ENCODE peak calls at places on chromosomes 7 and 10, in six cellular contexts. K is RWPE1; J is stimulated activated naive CD4-positive, alpha-beta T cell; L is transverse colon; R is HCT116; P is progenitor cell of endocrine pancreas. F is an unnamed sample.

GRCh38 chr10:31149835-31150512 is 118.3 kb upstream of the ZNF438 start:
- DNase-seq in K (no peak), J (no peak), L (no peak), R (no peak), P (no peak), F (no peak)

GRCh38 chr10:21753497-21754270 is 219.7 kb downstream of the MLLT10 start:
- DNase-seq in K (no peak), J (no peak), L (no peak), R (no peak), P (no peak), F (no peak)

GRCh38 chr7:17010637-17011300 is 129.0 kb upstream of the AGR3 start:
- DNase-seq in K (no peak), J (no peak), L (no peak), R (no peak), P (no peak), F (no peak)

GRCh38 chr10:117553171-117553814 is 10.7 kb downstream of the EMX2 start:
- DNase-seq in K (no peak), J (no peak), L (no peak), R (no peak), P (no peak), F (no peak)

GRCh38 chr10:29946953-29947700 is 112.3 kb downstream of the JCAD start:
- DNase-seq in K (peak), J (no peak), L (no peak), R (no peak), P (no peak), F (peak)

GRCh38 chr10:132363921-132364593 is 32.1 kb downstream of the LRRC27 start:
- DNase-seq in K (no peak), J (peak), L (no peak), R (no peak), P (no peak), F (no peak)

GRCh38 chr7:12089951-12090756 is 120.9 kb upstream of the TMEM106B start:
- DNase-seq in K (no peak), J (no peak), L (no peak), R (no peak), P (no peak), F (no peak)

GRCh38 chr10:69056536-69057260 is 31.2 kb upstream of the SRGN start:
- DNase-seq in K (no peak), J (no peak), L (no peak), R (no peak), P (no peak), F (no peak)

GRCh38 chr7:2104107-2104710 is 128.5 kb downstream of the MAD1L1 start:
- DNase-seq in K (no peak), J (peak), L (peak), R (peak), P (peak), F (peak)

GRCh38 chr10:14757394-14757793 is 17.3 kb downstream of the FAM107B start:
- DNase-seq in K (no peak), J (no peak), L (no peak), R (no peak), P (no peak), F (no peak)

GRCh38 chr7:84021292-84021898 is 173.2 kb downstream of the SEMA3A start:
- DNase-seq in K (no peak), J (no peak), L (no peak), R (no peak), P (no peak), F (no peak)

GRCh38 chr10:25890995-25891394 is 43.0 kb upstream of the MYO3A start:
- DNase-seq in K (no peak), J (no peak), L (no peak), R (no peak), P (no peak), F (no peak)

GRCh38 chr10:17229967-17230682 is 2.1 kb downstream of the VIM start:
- DNase-seq in K (peak), J (peak), L (peak), R (peak), P (peak), F (peak)

GRCh38 chr10:20768849-20769248 is 128.3 kb downstream of the NEBL start:
- DNase-seq in K (peak), J (no peak), L (no peak), R (no peak), P (no peak), F (no peak)

GRCh38 chr10:287029-287428 is 151.8 kb downstream of the ZMYND11 start:
- DNase-seq in K (no peak), J (no peak), L (no peak), R (no peak), P (no peak), F (no peak)

GRCh38 chr10:72557362-72557761 is 68.5 kb downstream of the MICU1 start:
- DNase-seq in K (no peak), J (no peak), L (no peak), R (no peak), P (no peak), F (no peak)

GRCh38 chr7:133836666-133837065 is 290.5 kb upstream of the LRGUK start:
- DNase-seq in K (no peak), J (no peak), L (no peak), R (no peak), P (no peak), F (no peak)

GRCh38 chr10:4267084-4267774 is 482.2 kb upstream of the KLF6 start:
- DNase-seq in K (no peak), J (no peak), L (peak), R (peak), P (no peak), F (no peak)

GRCh38 chr7:80347173-80347572 is 164.7 kb downstream of the GNAT3 start:
- DNase-seq in K (no peak), J (no peak), L (no peak), R (no peak), P (no peak), F (no peak)

GRCh38 chr10:50395279-50395678 is 144.0 kb upstream of the ASAH2 start:
- DNase-seq in K (peak), J (no peak), L (no peak), R (no peak), P (no peak), F (no peak)

GRCh38 chr10:62597226-62597625 is 207.3 kb upstream of the ADO start:
- DNase-seq in K (no peak), J (no peak), L (no peak), R (no peak), P (no peak), F (no peak)

GRCh38 chr7:136911362-136911761 is 42.9 kb downstream of the CHRM2 start:
- DNase-seq in K (no peak), J (no peak), L (no peak), R (no peak), P (no peak), F (no peak)

GRCh38 chr7:66255533-66256100 is 50.5 kb downstream of the TPST1 start:
- DNase-seq in K (peak), J (no peak), L (no peak), R (no peak), P (no peak), F (no peak)

GRCh38 chr7:96330193-96330592 is 8.3 kb upstream of the SLC25A13 start:
- DNase-seq in K (peak), J (no peak), L (no peak), R (no peak), P (no peak), F (no peak)

GRCh38 chr10:118712930-118713634 is 41.7 kb downstream of the CACUL1 start:
- DNase-seq in K (no peak), J (no peak), L (no peak), R (no peak), P (no peak), F (no peak)

GRCh38 chr7:6640246-6640721 is 3.2 kb downstream of the ZNF316 start:
- DNase-seq in K (no peak), J (no peak), L (no peak), R (no peak), P (no peak), F (no peak)

GRCh38 chr7:142797799-142798377 is 27.1 kb downstream of the PRSS2 start:
- DNase-seq in K (no peak), J (no peak), L (no peak), R (no peak), P (no peak), F (no peak)

GRCh38 chr7:115230882-115231508 is 309.1 kb downstream of the MDFIC start:
- DNase-seq in K (peak), J (no peak), L (no peak), R (peak), P (no peak), F (no peak)

GRCh38 chr7:49613759-49614158 is 159.7 kb upstream of the VWC2 start:
- DNase-seq in K (no peak), J (no peak), L (no peak), R (no peak), P (no peak), F (no peak)

GRCh38 chr7:87344446-87344845 is 1.0 kb upstream of the CROT start:
- DNase-seq in K (peak), J (no peak), L (no peak), R (no peak), P (no peak), F (no peak)

GRCh38 chr7:55964802-55965470 is 551 bp downstream of the NIPSNAP2 start:
- DNase-seq in K (peak), J (peak), L (peak), R (peak), P (peak), F (peak)

GRCh38 chr7:19557726-19558470 is 150.9 kb downstream of the POLR1F start:
- DNase-seq in K (no peak), J (no peak), L (no peak), R (no peak), P (no peak), F (no peak)

GRCh38 chr10:132921086-132921485 is 21.3 kb downstream of the CFAP46 start:
- DNase-seq in K (no peak), J (no peak), L (no peak), R (no peak), P (no peak), F (no peak)

GRCh38 chr7:93620057-93620456 is 45.5 kb upstream of the CALCR start:
- DNase-seq in K (peak), J (no peak), L (no peak), R (no peak), P (no peak), F (no peak)

GRCh38 chr7:94344826-94345225 is 49.9 kb upstream of the COL1A2 start:
- DNase-seq in K (peak), J (no peak), L (no peak), R (no peak), P (no peak), F (no peak)

GRCh38 chr7:93374345-93374940 is 142.3 kb downstream of the VPS50 start:
- DNase-seq in K (peak), J (no peak), L (no peak), R (peak), P (no peak), F (no peak)

GRCh38 chr7:140719711-140720110 is 23.2 kb downstream of the NDUFB2 start:
- DNase-seq in K (no peak), J (no peak), L (no peak), R (no peak), P (no peak), F (no peak)

F was measured in testis.